ENCODE peak calls at places on chromosomes 12 and 14, in four cellular contexts. W is WTC11, M is K562, I is HepG2. P is an unnamed sample.

GRCh38 chr14:72451081-72451972 is 442.6 kb downstream of the DPF3 start:
- DNase-seq in W (no peak), M (no peak), I (no peak), P (no peak)

GRCh38 chr12:14256555-14257169 is 108.8 kb upstream of the ATF7IP start:
- DNase-seq in I (peak; percentile 52), W (peak; percentile 79), M (peak; percentile 54), P (peak; percentile 70)

GRCh38 chr12:14567311-14568195 is at the start of gene PLBD1:
- DNase-seq in M (peak; percentile 70), W (peak; percentile 72), I (no peak), P (no peak)

GRCh38 chr12:58433969-58434368 is 486.3 kb downstream of the LRIG3 start:
- DNase-seq in M (no peak), I (no peak), W (no peak), P (no peak)

GRCh38 chr12:113942209-113942608 is 23.9 kb downstream of the RBM19 start:
- DNase-seq in I (no peak), M (no peak), W (no peak), P (no peak)

GRCh38 chr12:130663510-130663909 is 52.6 kb downstream of the RIMBP2 start:
- DNase-seq in W (no peak), I (no peak), M (no peak), P (no peak)

GRCh38 chr12:93139028-93139665 is 210.1 kb upstream of the EEA1 start:
- DNase-seq in I (no peak), M (no peak), W (no peak), P (no peak)

GRCh38 chr14:60288279-60288678 is 39.3 kb downstream of the PPM1A start:
- DNase-seq in M (no peak), I (no peak), W (no peak), P (no peak)

GRCh38 chr12:89029961-89030360 is 322.3 kb downstream of the DUSP6 start:
- DNase-seq in M (no peak), I (no peak), W (no peak), P (no peak)

GRCh38 chr14:58763210-58763609 is 125.4 kb downstream of the DACT1 start:
- DNase-seq in W (no peak), I (no peak), M (no peak), P (no peak)

GRCh38 chr12:114659084-114659483 is 24.9 kb downstream of the TBX3 start:
- DNase-seq in M (no peak), I (peak; percentile 55), W (no peak), P (no peak)

GRCh38 chr12:53595212-53595611 is 31.0 kb downstream of the ATF7 start:
- DNase-seq in M (no peak), I (no peak), W (no peak), P (no peak)

GRCh38 chr12:22981711-22982110 is 356.7 kb downstream of the ETNK1 start:
- DNase-seq in M (no peak), I (no peak), W (no peak), P (no peak)

GRCh38 chr14:74510211-74510931 is 16.8 kb downstream of the ISCA2 start:
- DNase-seq in M (no peak), W (peak; percentile 34), I (peak; percentile 25), P (no peak)

GRCh38 chr12:103495158-103495782 is 498 bp downstream of the C12orf42 start:
- DNase-seq in W (peak; percentile 81), I (no peak), M (peak; percentile 28), P (peak; percentile 36)

GRCh38 chr12:119574255-119574654 is 19.3 kb upstream of the TMEM233 start:
- DNase-seq in I (no peak), W (no peak), M (no peak), P (no peak)

GRCh38 chr14:23579739-23580138 is 1.1 kb upstream of the JPH4 start:
- DNase-seq in M (no peak), W (no peak), I (peak; percentile 25), P (no peak)

GRCh38 chr12:125403145-125403789 is 338.0 kb downstream of the AACS start:
- DNase-seq in W (peak; percentile 71), I (peak; percentile 34), M (peak; percentile 30), P (peak; percentile 53)

GRCh38 chr12:24455811-24456210 is 493.1 kb downstream of the BCAT1 start:
- DNase-seq in M (no peak), I (no peak), W (no peak), P (no peak)

GRCh38 chr12:103495783-103496456 is at the start of gene C12orf42:
- DNase-seq in M (peak; percentile 16), I (no peak), W (peak; percentile 50), P (peak; percentile 29)

GRCh38 chr12:108935165-108935564 is 55.3 kb downstream of the DAO start:
- DNase-seq in M (no peak), I (no peak), W (no peak), P (no peak)

GRCh38 chr12:79001404-79001803 is 136.8 kb downstream of the SYT1 start:
- DNase-seq in W (no peak), M (no peak), I (no peak), P (no peak)

GRCh38 chr12:49288412-49288853 is 6.5 kb upstream of the PRPH start:
- DNase-seq in W (peak; percentile 76), I (peak; percentile 34), M (peak; percentile 68), P (peak; percentile 76)

GRCh38 chr12:45674181-45674580 is 55.3 kb upstream of the ARID2 start:
- DNase-seq in W (no peak), M (no peak), I (no peak), P (no peak)

GRCh38 chr12:21416611-21417121 is 20.8 kb upstream of the PYROXD1 start:
- DNase-seq in I (peak; percentile 10), W (no peak), M (no peak), P (no peak)

GRCh38 chr12:55679691-55680090 is 28.0 kb downstream of the ITGA7 start:
- DNase-seq in W (no peak), M (no peak), I (no peak), P (no peak)

GRCh38 chr12:47821346-47821706 is 1.6 kb upstream of the HDAC7 start:
- DNase-seq in W (no peak), M (no peak), I (no peak), P (no peak)

GRCh38 chr14:73180385-73180805 is 44.1 kb downstream of the PSEN1 start:
- DNase-seq in W (no peak), M (no peak), I (peak; percentile 27), P (no peak)

GRCh38 chr12:75437564-75437963 is 43.0 kb upstream of the GLIPR1 start:
- DNase-seq in M (no peak), W (no peak), I (peak; percentile 39), P (peak; percentile 11)

GRCh38 chr12:100936661-100937060 is 142.1 kb downstream of the ANO4 start:
- DNase-seq in W (no peak), M (no peak), I (no peak), P (no peak)

GRCh38 chr12:111412007-111412829 is 6.5 kb downstream of the SH2B3 start:
- DNase-seq in M (no peak), I (no peak), W (peak; percentile 63), P (no peak)

GRCh38 chr12:116813271-116814041 is 67.8 kb downstream of the HRK start:
- DNase-seq in W (no peak), I (no peak), M (no peak), P (no peak)

GRCh38 chr12:44677724-44678123 is 198.4 kb downstream of the NELL2 start:
- DNase-seq in I (no peak), M (no peak), W (no peak), P (no peak)

GRCh38 chr12:41893491-41893890 is 251.2 kb downstream of the GXYLT1 start:
- DNase-seq in M (no peak), W (no peak), I (no peak), P (no peak)

GRCh38 chr14:64891839-64892375 is 12.2 kb upstream of the SPTB start:
- DNase-seq in W (no peak), M (peak; percentile 30), I (peak; percentile 56), P (peak; percentile 39)
- TF ChIP-seq ELF4 in W (no peak), M (no peak), I (no peak), P (no peak)

GRCh38 chr14:94342334-94342934 is 19.3 kb upstream of the SERPINA6 start:
- DNase-seq in I (peak; percentile 82), W (no peak), M (no peak), P (no peak)
- TF ChIP-seq ELF4 in I (no peak), W (no peak), M (no peak), P (no peak)

GRCh38 chr14:43877351-43877900 is 629.7 kb downstream of the FSCB start:
- DNase-seq in I (no peak), W (no peak), M (no peak), P (no peak)
- TF ChIP-seq ELF4 in I (no peak), W (no peak), M (no peak), P (no peak)

GRCh38 chr14:92039720-92040430 is at the start of gene TRIP11:
- DNase-seq in W (peak; percentile 93), M (peak; percentile 86), I (peak; percentile 80), P (peak; percentile 89)
- TF ChIP-seq ELF4 in W (no peak), M (no peak), I (peak; percentile 53), P (peak; percentile 27)

DNA sequence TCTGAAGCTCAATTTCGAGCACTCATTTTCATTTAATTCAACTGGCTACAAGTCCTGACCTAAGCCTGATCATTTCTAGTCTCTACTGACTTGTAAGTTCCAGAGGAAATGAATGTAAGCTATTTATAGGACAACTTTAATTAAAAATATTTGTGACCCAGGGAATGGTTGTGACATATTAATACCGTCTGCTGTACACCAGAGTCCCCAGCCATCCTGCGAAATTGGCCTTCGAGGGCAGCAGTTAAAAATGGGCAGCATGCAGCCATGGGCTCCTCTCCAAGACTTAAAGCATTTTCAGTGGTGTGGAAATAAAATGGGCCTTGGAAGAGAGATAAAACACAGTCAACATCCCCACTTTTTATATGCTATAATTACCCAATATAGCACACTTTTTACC is 30.7 kb upstream of the OVCH1 start:
- DNase-seq in W (no peak), I (no peak), M (no peak), P (no peak)
- TF ChIP-seq ELF4 in W (no peak), I (no peak), M (no peak), P (no peak)

P was measured in HEK293T.